ENCODE peak calls at places on chromosomes 1 and 21, in eight cellular contexts. L, P, A, X, O, E, G and J are unnamed samples.

GRCh38 chr1:114108741-114109255 is 44.9 kb downstream of the SYT6 start:
- DNase-seq in L (no peak), P (peak; percentile 57), A (no peak), X (peak; percentile 90), O (no peak), E (no peak), G (no peak), J (no peak)

GRCh38 chr1:231202125-231202633 is 38.8 kb upstream of the GNPAT start:
- DNase-seq in L (no peak), P (no peak), A (no peak), X (no peak), O (no peak), E (no peak), G (no peak), J (no peak)

GRCh38 chr1:206912445-206913095 is 9.2 kb downstream of the FCMR start:
- DNase-seq in L (no peak), P (peak; percentile 79), A (peak; percentile 55), X (peak; percentile 80), O (peak; percentile 91), E (no peak), G (peak; percentile 87), J (peak; percentile 73)

GRCh38 chr1:40449684-40450490 is at the start of gene ZFP69B:
- DNase-seq in L (peak; percentile 81), P (peak; percentile 91), A (peak; percentile 76), X (peak; percentile 96), O (peak; percentile 95), E (peak; percentile 84), G (peak; percentile 94), J (peak; percentile 92)

GRCh38 chr1:232136136-232136535 is 493.8 kb downstream of the SIPA1L2 start:
- DNase-seq in L (no peak), P (no peak), A (no peak), X (no peak), O (no peak), E (no peak), G (no peak), J (no peak)

GRCh38 chr1:107936498-107937481 is 28.2 kb downstream of the VAV3 start:
- DNase-seq in L (peak; percentile 83), P (peak; percentile 78), A (peak; percentile 18), X (peak; percentile 84), O (no peak), E (no peak), G (peak; percentile 60), J (no peak)

GRCh38 chr1:1268284-1268682 is 5.4 kb downstream of the UBE2J2 start:
- DNase-seq in L (no peak), P (no peak), A (no peak), X (no peak), O (no peak), E (no peak), G (no peak), J (no peak)

GRCh38 chr1:53656062-53656915 is 82.7 kb downstream of the GLIS1 start:
- DNase-seq in L (peak; percentile 7), P (peak; percentile 62), A (peak; percentile 27), X (peak; percentile 43), O (no peak), E (no peak), G (no peak), J (no peak)

GRCh38 chr1:46558966-46559365 is 7.5 kb upstream of the KNCN start:
- DNase-seq in L (no peak), P (no peak), A (no peak), X (no peak), O (no peak), E (no peak), G (no peak), J (no peak)

GRCh38 chr21:37450385-37451044 is 83.9 kb downstream of the DYRK1A start:
- DNase-seq in L (no peak), P (no peak), A (no peak), X (peak; percentile 35), O (no peak), E (no peak), G (no peak), J (no peak)

GRCh38 chr1:98181041-98181764 is 260.4 kb upstream of the DPYD start:
- DNase-seq in L (no peak), P (no peak), A (no peak), X (no peak), O (no peak), E (no peak), G (no peak), J (no peak)

GRCh38 chr1:101203812-101204540 is 32.8 kb upstream of the S1PR1 start:
- DNase-seq in L (no peak), P (peak; percentile 20), A (no peak), X (peak; percentile 27), O (peak; percentile 36), E (no peak), G (no peak), J (no peak)

GRCh38 chr1:143698016-143698415 is 273.8 kb downstream of the FAM72C start:
- DNase-seq in L (no peak), P (no peak), A (no peak), X (peak; percentile 64), O (peak; percentile 21), E (no peak), G (no peak), J (no peak)

GRCh38 chr1:143689781-143690180 is 282.0 kb downstream of the FAM72C start:
- DNase-seq in L (no peak), P (no peak), A (no peak), X (no peak), O (no peak), E (no peak), G (no peak), J (no peak)

GRCh38 chr1:143694085-143694484 is 277.7 kb downstream of the FAM72C start:
- DNase-seq in L (no peak), P (no peak), A (no peak), X (no peak), O (no peak), E (no peak), G (no peak), J (no peak)

GRCh38 chr1:143691400-143691891 is 280.3 kb downstream of the FAM72C start:
- DNase-seq in L (no peak), P (peak; percentile 1), A (no peak), X (peak; percentile 49), O (no peak), E (no peak), G (no peak), J (no peak)

DNA sequence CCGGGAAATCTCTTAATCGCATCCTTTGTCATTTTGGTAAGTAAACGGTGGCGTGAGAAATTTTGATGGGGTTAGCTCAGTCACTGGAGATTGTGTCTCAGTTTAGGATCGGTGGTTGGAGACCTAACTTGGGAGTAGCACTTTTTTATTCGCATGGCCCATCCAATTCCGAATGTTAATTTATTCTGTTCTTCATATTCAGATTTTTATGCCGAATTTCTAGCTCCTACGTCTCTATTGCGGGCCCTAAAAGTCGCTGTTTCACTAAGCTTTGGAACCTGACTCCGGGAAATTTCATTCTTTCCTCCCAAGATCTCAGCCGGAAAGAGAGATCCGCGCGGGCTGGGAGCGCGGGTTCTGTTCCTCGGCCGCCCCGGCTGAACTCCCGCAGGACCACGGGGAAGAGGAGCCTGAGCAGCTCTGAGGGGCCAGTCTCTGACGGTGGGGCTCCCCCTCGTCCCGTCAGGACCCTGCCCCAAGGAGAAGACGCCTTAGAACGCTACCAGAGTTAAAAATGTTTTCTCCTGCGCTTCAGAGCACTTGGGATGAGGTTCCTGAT is 279.7 kb downstream of the FAM72C start:
- DNase-seq in L (no peak), P (no peak), A (no peak), X (no peak), O (no peak), E (no peak), G (no peak), J (no peak)
- H3K27me3 ChIP-seq in L (peaks cover 79% of the 10 kb centered on the region), P (no peaks in the 10 kb centered on the region), A (peaks cover 12% of the 10 kb centered on the region), X (peaks cover 81% of the 10 kb centered on the region), O (peaks cover 86% of the 10 kb centered on the region), E (no peaks in the 10 kb centered on the region), G (no peaks in the 10 kb centered on the region), J (no peaks in the 10 kb centered on the region)

GRCh38 chr1:155961937-155962336 is 16.4 kb downstream of the ARHGEF2 start:
- DNase-seq in L (peak; percentile 99), P (peak; percentile 96), A (peak; percentile 78), X (peak; percentile 70), O (peak; percentile 52), E (no peak), G (no peak), J (no peak)
- TF ChIP-seq CTCF in L (peak; percentile 51), P (peak; percentile 65), A (peak; percentile 41), X (peak; percentile 31), O (peak; percentile 31), E (no peak), G (no peak), J (peak; percentile 16)

GRCh38 chr1:215081566-215082531 is 688 bp upstream of the KCNK2 start:
- DNase-seq in L (no peak), P (no peak), A (no peak), X (no peak), O (no peak), E (no peak), G (no peak), J (no peak)

GRCh38 chr1:215082532-215083407 is at the start of gene KCNK2:
- DNase-seq in L (no peak), P (no peak), A (no peak), X (peak; percentile 16), O (peak; percentile 51), E (no peak), G (no peak), J (no peak)

GRCh38 chr1:215079456-215079855 is 3.1 kb upstream of the KCNK2 start:
- DNase-seq in L (no peak), P (no peak), A (no peak), X (no peak), O (no peak), E (no peak), G (no peak), J (no peak)

GRCh38 chr1:215087603-215088002 is 5.1 kb downstream of the KCNK2 start:
- DNase-seq in L (no peak), P (no peak), A (no peak), X (no peak), O (no peak), E (no peak), G (no peak), J (no peak)

GRCh38 chr1:215083408-215083961 is 948 bp downstream of the KCNK2 start:
- DNase-seq in L (no peak), P (no peak), A (no peak), X (no peak), O (peak; percentile 48), E (no peak), G (peak; percentile 65), J (no peak)
- H3K27me3 ChIP-seq in L (peaks cover 5% of the 10 kb centered on the region), P (no peaks in the 10 kb centered on the region), A (no peaks in the 10 kb centered on the region), X (peaks cover 98% of the 10 kb centered on the region), O (no peaks in the 10 kb centered on the region), E (peaks cover 5% of the 10 kb centered on the region), G (peaks cover 10% of the 10 kb centered on the region), J (no peaks in the 10 kb centered on the region)

DNA sequence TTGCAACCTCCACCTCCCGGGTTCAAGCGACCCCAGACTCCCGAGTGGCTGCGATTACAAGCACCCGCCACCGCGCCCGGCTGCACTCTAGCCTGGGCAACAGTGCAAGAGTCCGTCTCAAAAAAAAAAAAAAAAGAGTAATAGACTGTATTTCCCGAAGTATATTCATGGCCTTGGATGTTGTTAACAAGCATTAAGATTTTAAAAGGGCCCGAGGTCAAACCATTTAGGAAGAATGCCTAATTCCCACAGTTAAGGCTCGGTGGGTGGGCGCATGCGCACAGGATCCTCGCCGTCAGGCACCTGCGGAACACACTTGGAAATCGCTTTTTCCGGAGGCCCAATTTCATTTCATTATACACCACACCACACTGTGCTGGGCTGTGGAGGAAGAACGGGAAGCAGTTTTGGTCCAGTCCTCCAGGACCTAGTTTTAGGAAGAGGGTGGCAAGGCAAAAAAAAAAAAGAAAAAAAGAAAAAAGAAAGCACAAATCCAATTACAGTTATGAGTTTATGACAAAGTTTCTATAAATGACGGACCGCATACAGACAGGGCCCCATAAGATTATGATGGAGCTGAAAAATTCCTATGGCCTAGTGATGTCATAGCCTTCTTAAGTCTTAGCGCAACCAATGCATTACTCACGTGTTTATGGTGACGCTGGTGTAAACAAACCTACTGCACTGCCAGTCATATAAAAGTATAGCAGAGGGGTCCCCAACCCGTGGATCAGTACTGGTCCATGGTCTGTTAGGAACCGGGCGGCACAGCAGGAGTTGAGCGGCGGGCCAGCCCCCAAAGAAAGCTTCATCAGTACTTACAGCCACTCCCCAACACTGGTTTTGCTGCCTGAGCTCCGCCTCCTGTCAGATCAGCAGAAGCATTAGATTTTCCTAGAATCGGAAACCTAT is 38.2 kb downstream of the H3-3A start:
- DNase-seq in L (no peak), P (peak; percentile 24), A (no peak), X (peak; percentile 58), O (no peak), E (peak; percentile 29), G (no peak), J (no peak)
- TF ChIP-seq CTCF in L (no peak), P (no peak), A (no peak), X (no peak), O (no peak), E (no peak), G (no peak), J (no peak)